ENCODE peak calls at places on chromosomes 4 and X, in eight cellular contexts. W is left ventricle myocardium inferior, P is heart right ventricle, A is cardiac muscle cell, S is MM.1S, R is bronchial epithelial cell, M is ascending aorta, H is hepatocyte. J is an unnamed sample.

GRCh38 chr4:113978561-113979156 is 788 bp downstream of the ARSJ start:
- DNase-seq in A (no peak), M (no peak), R (peak), W (no peak), P (no peak), H (peak), S (no peak), J (no peak)

GRCh38 chrX:43964936-43965335 is 8.3 kb downstream of the NDP start:
- DNase-seq in M (no peak), H (no peak), A (no peak), R (peak), P (no peak), S (no peak), W (no peak), J (no peak)

GRCh38 chr4:15295421-15296162 is 132.2 kb upstream of the C1QTNF7 start:
- DNase-seq in P (no peak), R (no peak), A (no peak), M (no peak), S (no peak), W (no peak), H (no peak), J (no peak)

GRCh38 chr4:176563591-176563990 is 229.1 kb downstream of the VEGFC start:
- DNase-seq in A (peak), S (no peak), M (no peak), W (no peak), H (peak), P (no peak), R (peak), J (no peak)

GRCh38 chr4:124018383-124019317 is 622.1 kb downstream of the SPRY1 start:
- DNase-seq in W (peak), R (no peak), M (no peak), A (peak), S (peak), P (peak), H (peak), J (no peak)

GRCh38 chrX:86002076-86002896 is 45.1 kb downstream of the CHM start:
- DNase-seq in S (peak), A (peak), W (no peak), P (peak), R (peak), H (peak), M (no peak), J (peak)

GRCh38 chr4:164383187-164384181 is 370.4 kb upstream of the SMIM31 start:
- DNase-seq in A (peak), S (no peak), W (no peak), M (no peak), P (peak), H (peak), R (peak), J (no peak)

GRCh38 chr4:114535725-114536124 is 62.9 kb upstream of the UGT8 start:
- DNase-seq in W (no peak), A (no peak), S (no peak), M (no peak), P (no peak), H (no peak), R (peak), J (no peak)

GRCh38 chrX:88612870-88613329 is 134.1 kb upstream of the CPXCR1 start:
- DNase-seq in A (peak), S (peak), P (no peak), M (no peak), R (no peak), W (no peak), H (peak), J (no peak)

GRCh38 chr4:186946140-186946539 is 222.5 kb upstream of the FAT1 start:
- DNase-seq in R (no peak), P (no peak), M (no peak), W (no peak), H (no peak), A (no peak), S (no peak), J (no peak)

GRCh38 chrX:72131317-72132294 is at the start of gene RTL5:
- DNase-seq in W (peak), R (peak), M (peak), A (peak), P (peak), S (peak), H (peak), J (peak)

GRCh38 chrX:17361620-17362019 is 13.4 kb upstream of the NHS start:
- DNase-seq in H (no peak), A (no peak), W (no peak), R (no peak), M (no peak), P (no peak), S (no peak), J (peak)

GRCh38 chr4:11427201-11427996 is 1.3 kb downstream of the HS3ST1 start:
- DNase-seq in R (no peak), M (no peak), H (peak), S (no peak), A (no peak), W (no peak), P (peak), J (no peak)

GRCh38 chr4:127446309-127446708 is 186.4 kb upstream of the INTU start:
- DNase-seq in H (no peak), M (no peak), S (no peak), R (no peak), A (no peak), P (no peak), W (no peak), J (no peak)

GRCh38 chr4:89296399-89296798 is 11.2 kb downstream of the GPRIN3 start:
- DNase-seq in A (no peak), H (peak), W (no peak), S (peak), R (no peak), P (no peak), M (no peak), J (no peak)

DNA sequence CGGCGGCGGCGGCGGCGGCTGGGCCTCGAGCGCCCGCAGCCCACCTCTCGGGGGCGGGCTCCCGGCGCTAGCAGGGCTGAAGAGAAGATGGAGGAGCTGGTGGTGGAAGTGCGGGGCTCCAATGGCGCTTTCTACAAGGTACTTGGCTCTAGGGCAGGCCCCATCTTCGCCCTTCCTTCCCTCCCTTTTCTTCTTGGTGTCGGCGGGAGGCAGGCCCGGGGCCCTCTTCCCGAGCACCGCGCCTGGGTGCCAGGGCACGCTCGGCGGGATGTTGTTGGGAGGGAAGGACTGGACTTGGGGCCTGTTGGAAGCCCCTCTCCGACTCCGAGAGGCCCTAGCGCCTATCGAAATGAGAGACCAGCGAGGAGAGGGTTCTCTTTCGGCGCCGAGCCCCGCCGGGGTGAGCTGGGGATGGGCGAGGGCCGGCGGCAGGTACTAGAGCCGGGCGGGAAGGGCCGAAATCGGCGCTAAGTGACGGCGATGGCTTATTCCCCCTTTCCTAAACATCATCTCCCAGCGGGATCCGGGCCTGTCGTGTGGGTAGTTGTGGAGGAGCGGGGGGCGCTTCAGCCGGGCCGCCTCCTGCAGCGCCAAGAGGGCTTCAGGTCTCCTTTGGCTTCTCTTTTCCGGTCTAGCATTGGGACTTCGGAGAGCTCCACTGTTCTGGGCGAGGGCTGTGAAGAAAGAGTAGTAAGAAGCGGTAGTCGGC is 528 bp downstream of the FMR1 start:
- DNase-seq in A (peak), H (peak), M (no peak), W (peak), S (peak), R (peak), P (no peak), J (peak)
- TF ChIP-seq CTCF in A (no peak), H (no peak), M (no peak), W (no peak), S (no peak), R (no peak), P (no peak), J (no peak)

GRCh38 chr4:40842318-40842717 is 92.6 kb downstream of the NSUN7 start:
- DNase-seq in M (no peak), H (no peak), P (no peak), S (no peak), A (no peak), R (no peak), W (no peak), J (no peak)

GRCh38 chr4:40842725-40843401 is 93.1 kb downstream of the NSUN7 start:
- DNase-seq in W (no peak), H (no peak), S (no peak), P (no peak), A (no peak), R (no peak), M (no peak), J (no peak)

GRCh38 chr4:40844261-40844660 is 94.5 kb downstream of the NSUN7 start:
- DNase-seq in H (no peak), P (no peak), W (no peak), R (no peak), S (no peak), M (no peak), A (no peak), J (no peak)

GRCh38 chr4:40845136-40845910 is 95.6 kb downstream of the NSUN7 start:
- DNase-seq in P (no peak), A (peak), W (no peak), M (no peak), S (no peak), R (no peak), H (no peak), J (no peak)

GRCh38 chr4:40843696-40844095 is 93.9 kb downstream of the NSUN7 start:
- DNase-seq in H (no peak), R (no peak), S (peak), M (no peak), W (no peak), A (no peak), P (no peak), J (peak)
- TF ChIP-seq CTCF in H (no peak), R (peak), S (peak), M (no peak), W (peak), A (no peak), P (peak), J (no peak)

GRCh38 chrX:115642895-115643530 is 82.0 kb downstream of the PLS3 start:
- DNase-seq in A (peak), H (peak), W (no peak), P (no peak), M (no peak), R (peak), S (peak), J (peak)
- TF ChIP-seq CTCF in A (peak), H (peak), W (peak), P (peak), M (peak), R (peak), S (peak), J (peak)

GRCh38 chrX:63930140-63930539 is 145.1 kb upstream of the ARHGEF9 start:
- DNase-seq in W (no peak), H (no peak), A (peak), R (no peak), S (no peak), P (no peak), M (no peak), J (no peak)
- TF ChIP-seq CTCF in W (peak), H (peak), A (no peak), R (peak), S (peak), P (peak), M (no peak), J (no peak)

GRCh38 chr4:67723949-67724348 is 23.0 kb upstream of the UBA6 start:
- DNase-seq in H (no peak), R (no peak), S (no peak), P (no peak), A (no peak), W (no peak), M (no peak), J (no peak)
- TF ChIP-seq CTCF in H (no peak), R (peak), S (no peak), P (no peak), A (peak), W (no peak), M (no peak), J (no peak)

DNA sequence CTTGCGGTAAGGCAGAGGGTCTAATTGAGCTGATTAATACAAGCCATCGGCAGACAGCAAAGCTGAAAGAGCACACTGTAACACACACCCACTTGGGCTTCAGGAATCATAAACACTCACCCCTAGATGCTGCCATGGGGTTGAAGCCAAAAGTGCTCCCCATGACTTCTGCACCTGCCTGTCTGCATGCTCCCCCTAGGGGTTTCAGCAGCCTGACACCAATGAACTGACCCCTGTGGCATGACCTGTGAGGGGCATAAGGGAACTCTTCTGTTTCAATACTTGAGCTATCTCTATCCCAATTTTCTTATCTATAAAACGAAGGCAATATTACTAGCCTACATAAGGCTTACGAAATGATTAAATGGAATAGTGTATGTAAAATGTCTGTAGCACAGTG is 23.0 kb upstream of the IL13RA2 start:
- DNase-seq in W (no peak), A (no peak), H (no peak), P (no peak), R (no peak), M (no peak), S (no peak), J (no peak)
- TF ChIP-seq CTCF in W (no peak), A (no peak), H (no peak), P (no peak), R (no peak), M (no peak), S (no peak), J (no peak)

GRCh38 chr4:8860096-8860891 is 11.3 kb downstream of the HMX1 start:
- DNase-seq in R (no peak), H (no peak), A (no peak), W (no peak), M (no peak), P (no peak), S (no peak), J (no peak)

GRCh38 chr4:8861576-8862279 is 9.9 kb downstream of the HMX1 start:
- DNase-seq in P (no peak), W (no peak), R (no peak), S (no peak), M (no peak), H (no peak), A (no peak), J (no peak)

GRCh38 chr4:8859550-8860095 is 12.0 kb downstream of the HMX1 start:
- DNase-seq in R (no peak), M (no peak), W (no peak), H (no peak), A (no peak), S (no peak), P (no peak), J (no peak)

GRCh38 chr4:8862334-8862733 is 9.3 kb downstream of the HMX1 start:
- DNase-seq in M (no peak), A (no peak), H (no peak), R (no peak), S (no peak), P (no peak), W (no peak), J (no peak)

DNA sequence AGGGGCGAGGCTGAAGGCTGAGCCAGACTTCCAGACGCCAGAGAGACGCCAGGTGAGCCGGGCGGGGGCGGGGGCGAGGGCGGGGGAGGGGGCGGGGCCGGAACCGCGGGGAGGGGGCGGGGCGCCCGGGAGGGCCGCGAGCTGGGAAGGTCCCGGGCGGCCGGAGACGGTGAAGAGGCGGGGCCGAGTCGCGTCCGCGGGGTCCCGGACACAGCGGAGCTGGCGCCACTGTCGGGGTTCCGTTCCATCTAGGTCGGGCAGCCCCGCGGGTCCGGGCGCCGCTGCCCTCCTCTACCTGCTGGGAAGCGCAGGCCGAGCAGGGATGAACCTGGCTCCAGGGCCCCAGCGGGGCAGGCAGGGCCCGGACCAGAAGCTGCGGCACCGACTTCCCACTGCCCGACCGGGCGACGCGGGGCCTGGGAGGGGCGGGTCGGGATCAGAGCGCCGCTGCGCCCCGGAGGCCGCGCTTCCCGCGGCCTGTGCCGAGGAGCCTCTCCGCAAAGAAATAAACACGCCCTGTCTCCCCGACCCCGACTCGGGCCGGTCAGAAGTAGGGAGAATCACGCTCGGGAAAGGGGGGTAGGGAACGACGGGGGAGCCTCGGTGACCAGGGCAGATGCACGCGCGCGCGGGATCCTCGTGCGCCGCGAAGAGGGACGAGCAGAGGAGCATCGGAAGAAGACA is 10.6 kb downstream of the HMX1 start:
- DNase-seq in R (no peak), H (no peak), M (no peak), W (no peak), S (no peak), P (no peak), A (no peak), J (no peak)
- TF ChIP-seq CTCF in R (no peak), H (no peak), M (no peak), W (no peak), S (no peak), P (no peak), A (no peak), J (no peak)

J was measured in Calu3.